ENCODE peak calls at places on chromosomes 11 and 22, in six cellular contexts. J is PC-9, G is cardiac muscle cell, T is A549, M is fibroblast of pulmonary artery, X is lung. L is an unnamed sample.

GRCh38 chr22:48753381-48753730 is 1074.3 kb downstream of the BRD1 start:
- DNase-seq in J (no peak), T (no peak), G (no peak), M (no peak), X (peak; percentile 20), L (no peak)

GRCh38 chr22:45009881-45010531 is at the start of gene PHF21B:
- DNase-seq in J (no peak), G (peak; percentile 62), M (peak; percentile 23), T (peak; percentile 63), X (no peak), L (peak; percentile 91)

GRCh38 chr22:50506611-50507420 is 686 bp downstream of the LMF2 start:
- DNase-seq in J (no peak), X (no peak), M (no peak), T (no peak), G (no peak), L (no peak)

GRCh38 chr11:45655831-45656230 is 9.6 kb downstream of the CHST1 start:
- DNase-seq in T (no peak), G (no peak), X (no peak), J (no peak), M (no peak), L (no peak)

GRCh38 chr11:125431481-125431880 is 64.6 kb downstream of the FEZ1 start:
- DNase-seq in T (no peak), J (no peak), G (no peak), M (no peak), X (no peak), L (no peak)

GRCh38 chr11:130359419-130359818 is 44.7 kb upstream of the ZBTB44 start:
- DNase-seq in X (no peak), G (no peak), T (no peak), M (no peak), J (no peak), L (no peak)

GRCh38 chr11:61277973-61278565 is 17.0 kb downstream of the VWCE start:
- DNase-seq in T (no peak), X (no peak), G (no peak), J (no peak), M (no peak), L (no peak)

GRCh38 chr11:19183641-19184040 is 18.1 kb downstream of the CSRP3 start:
- DNase-seq in G (no peak), X (no peak), M (no peak), T (no peak), J (no peak), L (peak; percentile 76)

GRCh38 chr11:62449451-62449851 is 30.6 kb downstream of the SCGB1A1 start:
- DNase-seq in J (peak; percentile 76), X (no peak), T (peak; percentile 45), G (no peak), M (no peak), L (no peak)

GRCh38 chr11:109739374-109739773 is 317.4 kb downstream of the C11orf87 start:
- DNase-seq in J (no peak), X (no peak), G (peak; percentile 6), T (no peak), M (peak; percentile 16), L (no peak)

GRCh38 chr11:117587416-117587815 is 209.6 kb downstream of the DSCAML1 start:
- DNase-seq in T (no peak), X (no peak), J (no peak), G (no peak), M (no peak), L (no peak)

GRCh38 chr22:28711820-28712777 is 29.5 kb downstream of the CHEK2 start:
- DNase-seq in M (peak; percentile 96), G (peak; percentile 93), J (peak; percentile 78), T (peak; percentile 28), X (no peak), L (peak; percentile 81)

GRCh38 chr11:129144256-129144655 is 47.9 kb downstream of the ARHGAP32 start:
- DNase-seq in G (peak; percentile 36), M (peak; percentile 9), T (no peak), X (no peak), J (no peak), L (no peak)

GRCh38 chr11:102061276-102061675 is 14.0 kb downstream of the CFAP300 start:
- DNase-seq in J (no peak), G (peak; percentile 48), T (no peak), X (no peak), M (peak; percentile 49), L (peak; percentile 55)

GRCh38 chr11:71452354-71453020 is 516 bp upstream of the NADSYN1 start:
- DNase-seq in X (peak; percentile 50), J (peak; percentile 44), M (peak; percentile 64), T (no peak), G (peak; percentile 61), L (peak; percentile 60)

GRCh38 chr22:44623771-44624510 is 78.1 kb upstream of the PRR5 start:
- DNase-seq in X (no peak), J (no peak), M (peak; percentile 50), G (peak; percentile 61), T (peak; percentile 30), L (peak; percentile 57)

GRCh38 chr11:113446938-113447337 is 28.3 kb downstream of the DRD2 start:
- DNase-seq in M (no peak), T (no peak), X (no peak), G (no peak), J (no peak), L (no peak)

GRCh38 chr11:104361975-104362374 is 198.0 kb upstream of the PDGFD start:
- DNase-seq in J (no peak), G (no peak), X (no peak), T (no peak), M (no peak), L (no peak)

GRCh38 chr22:41341990-41342389 is 39.8 kb upstream of the TEF start:
- DNase-seq in X (no peak), G (no peak), M (no peak), T (no peak), J (no peak), L (no peak)

GRCh38 chr11:111438168-111438567 is 59.1 kb upstream of the POU2AF1 start:
- DNase-seq in X (no peak), M (no peak), G (no peak), J (no peak), T (no peak), L (no peak)

GRCh38 chr11:518463-519202 is 11.6 kb upstream of the RNH1 start:
- DNase-seq in T (peak; percentile 93), G (peak; percentile 96), M (peak; percentile 94), J (peak; percentile 88), X (peak; percentile 92), L (peak; percentile 92)

GRCh38 chr11:124644426-124645280 is 22.0 kb downstream of the TBRG1 start:
- DNase-seq in M (peak; percentile 82), X (peak; percentile 45), T (peak; percentile 51), J (peak; percentile 53), G (peak; percentile 89), L (peak; percentile 88)

GRCh38 chr11:124517314-124517713 is 26.1 kb downstream of the OR8B12 start:
- DNase-seq in M (no peak), G (no peak), J (no peak), T (no peak), X (no peak), L (no peak)

GRCh38 chr11:18527512-18527911 is 770 bp upstream of the TSG101 start:
- DNase-seq in G (peak; percentile 6), M (peak; percentile 26), T (peak; percentile 44), X (no peak), J (peak; percentile 79), L (peak; percentile 18)

GRCh38 chr11:67464411-67465189 is 4.5 kb downstream of the TMEM134 start:
- DNase-seq in G (peak; percentile 75), M (peak; percentile 44), T (peak; percentile 91), J (peak; percentile 91), X (peak; percentile 91), L (peak; percentile 85)
- H3K4me3 ChIP-seq in G (peak overlapping the region; percentile 54), M (peak overlapping the region; percentile 52), T (peak overlapping the region; percentile 73), J (peak overlapping the region; percentile 93), X (peak overlapping the region; percentile 73), L (peak overlapping the region; percentile 80)

GRCh38 chr22:46128606-46129005 is 21.7 kb upstream of the PPARA start:
- DNase-seq in X (no peak), G (no peak), T (no peak), M (no peak), J (no peak), L (no peak)
- H3K4me3 ChIP-seq in X (no peak overlapping the region), G (no peak overlapping the region), T (no peak overlapping the region), M (no peak overlapping the region), J (no peak overlapping the region), L (no peak overlapping the region)

GRCh38 chr11:60158666-60159065 is 24.2 kb downstream of the MS4A6A start:
- DNase-seq in M (no peak), X (no peak), T (no peak), J (no peak), G (no peak), L (no peak)
- H3K4me3 ChIP-seq in M (no peak overlapping the region), X (no peak overlapping the region), T (no peak overlapping the region), J (no peak overlapping the region), G (no peak overlapping the region), L (no peak overlapping the region)

DNA sequence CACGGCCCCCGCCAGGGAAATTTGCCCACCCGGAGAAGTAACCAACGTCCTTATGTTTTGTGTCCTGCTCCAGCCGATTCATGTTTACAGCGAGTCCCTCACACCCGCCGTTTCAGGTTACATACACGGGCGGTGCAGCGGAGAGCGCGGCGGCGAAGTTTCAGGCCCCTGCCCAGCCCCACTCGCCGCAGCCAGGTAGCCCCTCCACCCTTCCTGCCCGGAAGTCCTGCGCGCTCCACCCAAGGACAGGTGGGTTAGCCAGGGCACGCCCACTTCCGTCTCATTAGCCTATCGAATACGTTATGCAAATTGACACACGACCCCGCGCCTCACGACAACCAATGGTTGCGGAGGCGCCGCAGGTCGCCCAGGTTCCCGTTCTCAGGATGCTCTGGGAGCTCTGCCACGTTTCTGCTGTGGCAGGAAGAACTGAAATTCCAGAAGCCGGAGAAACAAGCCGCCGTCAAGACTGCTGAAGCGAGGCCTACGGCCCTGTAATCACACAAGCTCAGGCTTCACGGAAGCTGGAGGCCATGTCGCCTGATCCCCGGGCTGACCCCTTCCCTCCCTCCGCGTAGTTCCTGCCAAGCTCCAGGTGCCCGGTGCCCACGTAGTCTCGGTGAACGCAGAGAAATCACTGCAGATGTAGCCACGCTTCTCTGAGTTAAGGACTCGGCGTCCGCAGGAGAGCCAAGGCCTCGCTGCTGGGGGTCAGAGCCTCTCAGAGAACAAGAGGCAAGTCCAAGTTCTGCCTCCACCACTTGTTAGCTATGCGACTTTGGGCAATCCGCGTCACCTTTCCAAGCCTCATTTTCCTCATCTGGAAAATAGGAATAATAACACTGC is 22.4 kb upstream of the MYH9 start:
- DNase-seq in M (peak; percentile 53), X (peak; percentile 95), J (peak; percentile 100), T (no peak), G (peak; percentile 83), L (peak; percentile 90)
- H3K4me3 ChIP-seq in M (no peak overlapping the region), X (peak overlapping the region; percentile 23), J (peak overlapping the region; percentile 43), T (no peak overlapping the region), G (peak overlapping the region; percentile 34), L (peak overlapping the region; percentile 38)

GRCh38 chr11:64290894-64291745 is at the start of gene KCNK4:
- DNase-seq in G (no peak), M (no peak), T (no peak), X (no peak), J (peak; percentile 31), L (no peak)

GRCh38 chr11:64294665-64295289 is 3.7 kb downstream of the KCNK4 start:
- DNase-seq in X (no peak), G (peak; percentile 52), M (no peak), T (no peak), J (peak; percentile 16), L (no peak)

GRCh38 chr11:64290352-64290751 is 750 bp upstream of the KCNK4 start:
- DNase-seq in J (no peak), G (no peak), X (no peak), T (no peak), M (no peak), L (no peak)

GRCh38 chr11:64291746-64292457 is 800 bp downstream of the KCNK4 start:
- DNase-seq in X (no peak), J (peak; percentile 10), G (no peak), M (no peak), T (no peak), L (no peak)

GRCh38 chr11:64292458-64293254 is 1.6 kb downstream of the KCNK4 start:
- DNase-seq in M (no peak), X (no peak), J (peak; percentile 10), T (no peak), G (no peak), L (no peak)
- H3K4me3 ChIP-seq in M (no peak overlapping the region), X (no peak overlapping the region), J (no peak overlapping the region), T (no peak overlapping the region), G (peak overlapping the region; percentile 18), L (peak overlapping the region; percentile 46)

L was measured in A673.